ENCODE peak calls at places on chromosomes 4 and X, in four cellular contexts. A is HepG2, C is WTC11, Z is K562. N is an unnamed sample.

GRCh38 chr4:121330180-121330665 is 50.6 kb downstream of the QRFPR start:
- DNase-seq in A (no peak), C (no peak), Z (no peak), N (no peak)

GRCh38 chrX:56462389-56462788 is 101.0 kb upstream of the UBQLN2 start:
- DNase-seq in A (no peak), C (no peak), Z (no peak), N (no peak)

GRCh38 chr4:159577241-159577640 is 474.4 kb downstream of the RAPGEF2 start:
- DNase-seq in A (no peak), C (no peak), Z (no peak), N (no peak)

GRCh38 chr4:142528433-142528832 is 317.7 kb downstream of the INPP4B start:
- DNase-seq in A (no peak), C (no peak), Z (no peak), N (no peak)

GRCh38 chrX:97563531-97564133 is 679.9 kb downstream of the RPA4 start:
- DNase-seq in A (peak), C (no peak), Z (no peak), N (no peak)

GRCh38 chr4:108117473-108118182 is 51.1 kb downstream of the LEF1 start:
- DNase-seq in A (peak), C (peak), Z (peak), N (no peak)

GRCh38 chr4:15547392-15547791 is 77.7 kb downstream of the CC2D2A start:
- DNase-seq in A (no peak), C (no peak), Z (no peak), N (no peak)

GRCh38 chr4:113116414-113117345 is 67.2 kb downstream of the ANK2 start:
- DNase-seq in A (no peak), C (no peak), Z (no peak), N (no peak)

GRCh38 chrX:33339219-33339618 is 127.9 kb upstream of the DMD start:
- DNase-seq in A (no peak), C (no peak), Z (no peak), N (no peak)

GRCh38 chrX:103656623-103657022 is 27.8 kb downstream of the TCEAL1 start:
- DNase-seq in A (no peak), C (no peak), Z (no peak), N (peak)

GRCh38 chr4:10457255-10457801 is at the start of gene ZNF518B:
- DNase-seq in A (no peak), C (peak), Z (peak), N (peak)

GRCh38 chr4:55159851-55160250 is 34.5 kb upstream of the KDR start:
- DNase-seq in A (no peak), C (no peak), Z (no peak), N (no peak)
- TF ChIP-seq HMGXB4 in A (no peak), C (no peak), Z (no peak), N (no peak)

DNA sequence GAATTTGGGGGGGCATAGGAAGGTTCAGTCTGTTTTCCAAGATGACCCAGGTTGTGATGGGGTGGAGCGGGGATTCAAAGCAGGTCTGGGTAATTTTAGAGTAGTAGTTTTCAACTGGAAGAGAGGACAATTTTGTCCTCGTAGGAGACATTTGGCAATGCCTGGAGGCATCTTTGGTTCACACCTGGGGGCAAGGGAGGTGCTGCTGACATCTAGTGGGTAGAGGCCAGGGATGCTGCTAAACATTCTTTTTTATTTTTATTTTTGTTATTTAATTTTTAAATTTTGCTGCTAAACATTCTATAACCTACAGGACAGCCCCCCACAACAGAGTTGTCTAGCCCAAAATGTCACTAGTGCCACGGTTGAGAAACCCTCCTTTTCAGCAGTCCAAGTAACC is 1.9 kb downstream of the RAB9A start:
- DNase-seq in A (no peak), C (no peak), Z (no peak), N (no peak)
- TF ChIP-seq HMGXB4 in A (no peak), C (no peak), Z (no peak), N (no peak)

GRCh38 chr4:24764305-24764704 is 31.1 kb upstream of the SOD3 start:
- DNase-seq in A (no peak), C (no peak), Z (no peak), N (no peak)

GRCh38 chr4:24768006-24768405 is 27.4 kb upstream of the SOD3 start:
- DNase-seq in A (no peak), C (no peak), Z (no peak), N (no peak)

GRCh38 chr4:24765331-24765990 is 29.9 kb upstream of the SOD3 start:
- DNase-seq in A (no peak), C (no peak), Z (no peak), N (no peak)

GRCh38 chr4:24768604-24769003 is 26.8 kb upstream of the SOD3 start:
- DNase-seq in A (no peak), C (no peak), Z (no peak), N (no peak)

GRCh38 chr4:24763631-24764302 is 31.6 kb upstream of the SOD3 start:
- DNase-seq in A (no peak), C (no peak), Z (no peak), N (peak)
- TF ChIP-seq HMGXB4 in A (no peak), C (no peak), Z (no peak), N (no peak)

DNA sequence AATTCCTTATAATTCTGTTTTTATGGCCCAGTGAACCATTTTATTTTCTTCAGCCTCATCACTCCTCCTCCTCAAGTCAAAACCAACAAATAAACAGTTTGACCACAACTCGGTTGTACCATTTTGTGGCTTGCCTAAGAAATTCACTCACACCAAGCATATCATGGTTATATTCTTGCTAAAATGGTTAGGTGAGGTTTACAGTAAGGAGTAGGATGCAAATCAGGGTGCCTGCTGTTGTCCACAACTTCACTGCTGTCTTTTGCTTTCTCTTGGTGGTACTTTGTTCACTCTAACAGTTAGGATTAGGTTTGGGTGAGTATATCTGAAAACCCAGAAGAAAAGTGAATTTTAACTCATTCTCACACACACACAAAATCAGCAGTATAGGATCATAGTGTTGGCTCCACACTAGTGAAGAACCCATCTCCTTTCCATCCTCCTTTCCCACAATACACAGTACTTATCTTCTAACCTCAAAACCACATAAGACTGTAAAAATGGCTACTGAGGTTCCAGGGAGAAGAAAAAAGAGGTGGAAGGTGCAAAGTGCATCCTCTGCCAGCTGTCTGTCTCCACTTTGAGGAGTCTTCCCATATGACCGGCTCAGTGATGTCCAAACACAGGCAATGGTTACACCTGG is 368.8 kb downstream of the STPG2 start:
- DNase-seq in A (no peak), C (no peak), Z (no peak), N (no peak)
- TF ChIP-seq HMGXB4 in A (no peak), C (no peak), Z (no peak), N (no peak)

DNA sequence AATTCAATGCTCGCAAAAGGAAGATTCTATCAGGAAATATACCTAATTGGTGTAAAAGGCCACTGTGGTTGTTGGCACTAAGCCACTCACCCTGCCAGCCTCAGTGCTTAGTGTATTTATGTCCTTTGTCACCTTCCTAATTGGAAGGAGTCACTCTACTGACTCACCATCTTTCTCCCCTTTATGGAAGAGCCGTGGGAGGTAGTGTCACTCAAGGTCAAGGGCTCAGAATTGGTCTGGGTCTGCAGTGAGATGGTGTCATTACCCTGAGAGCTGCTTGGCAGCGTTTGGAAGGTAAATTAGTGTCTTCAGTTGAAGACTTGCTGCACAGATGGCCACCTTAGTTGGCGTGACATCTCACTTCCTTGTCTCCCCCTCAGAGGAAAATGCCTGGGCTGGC is 41.7 kb upstream of the CDKN2AIP start:
- DNase-seq in A (no peak), C (no peak), Z (no peak), N (no peak)
- TF ChIP-seq HMGXB4 in A (no peak), C (no peak), Z (no peak), N (no peak)

GRCh38 chrX:9148626-9149385 is 114.9 kb upstream of the FAM9B start:
- DNase-seq in A (no peak), C (peak), Z (no peak), N (peak)
- TF ChIP-seq HMGXB4 in A (no peak), C (no peak), Z (no peak), N (no peak)

GRCh38 chrX:37332987-37333658 is 16.0 kb upstream of the PRRG1 start:
- DNase-seq in A (no peak), C (no peak), Z (no peak), N (no peak)

GRCh38 chrX:37331546-37331945 is 17.6 kb upstream of the PRRG1 start:
- DNase-seq in A (no peak), C (no peak), Z (no peak), N (no peak)

GRCh38 chrX:37330642-37331041 is 18.5 kb upstream of the PRRG1 start:
- DNase-seq in A (no peak), C (no peak), Z (no peak), N (no peak)
- TF ChIP-seq HMGXB4 in A (no peak), C (no peak), Z (no peak), N (no peak)

GRCh38 chr4:75327804-75328512 is 186.2 kb downstream of the RCHY1 start:
- DNase-seq in A (no peak), C (no peak), Z (no peak), N (no peak)
- TF ChIP-seq HMGXB4 in A (no peak), C (no peak), Z (no peak), N (no peak)

DNA sequence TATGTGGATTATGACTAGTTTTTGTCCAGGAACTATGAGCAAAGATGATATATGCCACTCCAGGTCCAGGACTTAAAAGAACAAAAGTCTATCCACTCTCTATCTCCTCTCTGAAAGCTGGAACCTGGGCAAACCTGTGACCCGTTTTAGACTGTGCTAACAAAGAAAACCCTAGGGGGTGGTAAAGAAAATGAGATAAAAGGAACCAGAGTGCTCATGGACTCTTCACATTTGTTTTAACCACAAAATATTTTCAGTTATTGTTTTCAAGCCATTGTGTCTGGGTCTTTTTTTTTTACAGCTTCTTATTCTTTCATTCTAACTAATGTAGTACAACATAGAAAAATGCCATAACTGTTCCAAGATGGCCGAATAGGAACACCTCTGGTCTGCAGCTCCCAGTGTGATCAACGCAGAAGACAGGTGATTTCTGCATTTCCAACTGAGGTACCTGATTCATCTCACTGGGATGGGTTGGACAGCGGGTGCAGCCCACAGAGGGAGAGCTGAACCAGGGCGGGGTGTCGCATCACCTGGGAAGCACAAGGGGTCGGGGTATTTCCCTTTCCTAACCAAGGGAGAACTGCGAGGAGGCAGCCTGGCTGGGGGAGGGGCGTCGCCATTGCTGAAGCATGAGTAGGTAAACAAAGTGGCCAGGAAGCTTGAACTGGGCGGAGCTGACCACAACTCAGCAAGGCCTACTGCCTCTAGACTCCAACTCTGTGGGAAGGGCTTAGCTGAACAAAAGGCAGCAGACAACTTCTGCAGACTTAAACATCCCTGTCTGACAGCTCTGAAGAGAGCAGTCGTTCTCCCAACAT is 45.1 kb downstream of the CHM start:
- DNase-seq in A (peak), C (peak), Z (peak), N (no peak)
- TF ChIP-seq HMGXB4 in A (peak), C (no peak), Z (no peak), N (no peak)